ENCODE peak calls at places on chromosomes 6 and 20, in seven cellular contexts. One of them, this sample, is unnamed. For H3K4me1, the result is how much of the 10 kb centered on the place peaks cover.

GRCh38 chr20:23399568-23400241 is 21.6 kb downstream of the NAPB start:
- DNase-seq in effector memory CD4-positive, alpha-beta T cell: no peak
- DNase-seq in OCI-LY7: no peak
- DNase-seq in aorta: no peak
- DNase-seq in lung: peak
- DNase-seq in SJCRH30: no peak
- DNase-seq in vagina: no peak
- DNase-seq in this sample: peak

GRCh38 chr20:11799131-11799800 is 118.4 kb upstream of the BTBD3 start:
- DNase-seq in effector memory CD4-positive, alpha-beta T cell: no peak
- DNase-seq in OCI-LY7: no peak
- DNase-seq in aorta: no peak
- DNase-seq in lung: no peak
- DNase-seq in SJCRH30: no peak
- DNase-seq in vagina: no peak
- DNase-seq in this sample: no peak

GRCh38 chr6:170031096-170031471 is 259.8 kb downstream of the DLL1 start:
- DNase-seq in effector memory CD4-positive, alpha-beta T cell: no peak
- DNase-seq in OCI-LY7: no peak
- DNase-seq in aorta: peak
- DNase-seq in lung: peak
- DNase-seq in SJCRH30: no peak
- DNase-seq in vagina: no peak
- DNase-seq in this sample: no peak

GRCh38 chr6:116409756-116410155 is 39.0 kb downstream of the DSE start:
- DNase-seq in effector memory CD4-positive, alpha-beta T cell: no peak
- DNase-seq in OCI-LY7: peak
- DNase-seq in aorta: no peak
- DNase-seq in lung: no peak
- DNase-seq in SJCRH30: no peak
- DNase-seq in vagina: no peak
- DNase-seq in this sample: no peak

GRCh38 chr6:170062209-170062903 is 228.5 kb downstream of the DLL1 start:
- DNase-seq in effector memory CD4-positive, alpha-beta T cell: no peak
- DNase-seq in OCI-LY7: no peak
- DNase-seq in aorta: peak
- DNase-seq in lung: no peak
- DNase-seq in SJCRH30: no peak
- DNase-seq in vagina: no peak
- DNase-seq in this sample: no peak

GRCh38 chr6:13404115-13404891 is 76.0 kb upstream of the TBC1D7 start:
- DNase-seq in effector memory CD4-positive, alpha-beta T cell: no peak
- DNase-seq in OCI-LY7: no peak
- DNase-seq in aorta: no peak
- DNase-seq in lung: no peak
- DNase-seq in SJCRH30: no peak
- DNase-seq in vagina: no peak
- DNase-seq in this sample: peak

GRCh38 chr6:169803291-169803811 is 51.9 kb downstream of the ERMARD start:
- DNase-seq in effector memory CD4-positive, alpha-beta T cell: no peak
- DNase-seq in OCI-LY7: peak
- DNase-seq in aorta: no peak
- DNase-seq in lung: peak
- DNase-seq in SJCRH30: no peak
- DNase-seq in vagina: peak
- DNase-seq in this sample: no peak

GRCh38 chr6:169782966-169783760 is 31.7 kb downstream of the ERMARD start:
- DNase-seq in effector memory CD4-positive, alpha-beta T cell: no peak
- DNase-seq in OCI-LY7: no peak
- DNase-seq in aorta: no peak
- DNase-seq in lung: no peak
- DNase-seq in SJCRH30: no peak
- DNase-seq in vagina: peak
- DNase-seq in this sample: no peak

GRCh38 chr6:142685852-142686718 is 258.9 kb downstream of the HIVEP2 start:
- DNase-seq in effector memory CD4-positive, alpha-beta T cell: no peak
- DNase-seq in OCI-LY7: no peak
- DNase-seq in aorta: no peak
- DNase-seq in lung: no peak
- DNase-seq in SJCRH30: no peak
- DNase-seq in vagina: no peak
- DNase-seq in this sample: no peak

GRCh38 chr6:75143186-75143585 is 62.7 kb downstream of the COL12A1 start:
- DNase-seq in effector memory CD4-positive, alpha-beta T cell: no peak
- DNase-seq in OCI-LY7: no peak
- DNase-seq in aorta: no peak
- DNase-seq in lung: no peak
- DNase-seq in SJCRH30: no peak
- DNase-seq in vagina: no peak
- DNase-seq in this sample: no peak

GRCh38 chr20:39092733-39093410 is 130.7 kb downstream of the DHX35 start:
- DNase-seq in effector memory CD4-positive, alpha-beta T cell: no peak
- DNase-seq in OCI-LY7: no peak
- DNase-seq in aorta: no peak
- DNase-seq in lung: no peak
- DNase-seq in SJCRH30: no peak
- DNase-seq in vagina: no peak
- DNase-seq in this sample: no peak

GRCh38 chr6:133787859-133788505 is 100.9 kb upstream of the TCF21 start:
- DNase-seq in effector memory CD4-positive, alpha-beta T cell: no peak
- DNase-seq in OCI-LY7: no peak
- DNase-seq in aorta: no peak
- DNase-seq in lung: no peak
- DNase-seq in SJCRH30: no peak
- DNase-seq in vagina: no peak
- DNase-seq in this sample: no peak

GRCh38 chr6:134520181-134521115 is 202.5 kb upstream of the SGK1 start:
- DNase-seq in effector memory CD4-positive, alpha-beta T cell: no peak
- DNase-seq in OCI-LY7: no peak
- DNase-seq in aorta: no peak
- DNase-seq in lung: no peak
- DNase-seq in SJCRH30: no peak
- DNase-seq in vagina: no peak
- DNase-seq in this sample: peak

GRCh38 chr20:11144114-11144513 is 470.3 kb upstream of the JAG1 start:
- DNase-seq in effector memory CD4-positive, alpha-beta T cell: no peak
- DNase-seq in OCI-LY7: no peak
- DNase-seq in aorta: no peak
- DNase-seq in lung: no peak
- DNase-seq in SJCRH30: no peak
- DNase-seq in vagina: no peak
- DNase-seq in this sample: peak

GRCh38 chr20:64093013-64093503 is 8.9 kb upstream of the LKAAEAR1 start:
- DNase-seq in effector memory CD4-positive, alpha-beta T cell: no peak
- DNase-seq in OCI-LY7: no peak
- DNase-seq in aorta: no peak
- DNase-seq in lung: no peak
- DNase-seq in SJCRH30: no peak
- DNase-seq in vagina: no peak
- DNase-seq in this sample: no peak

GRCh38 chr20:12152996-12153395 is 235.3 kb downstream of the BTBD3 start:
- DNase-seq in effector memory CD4-positive, alpha-beta T cell: no peak
- DNase-seq in OCI-LY7: no peak
- DNase-seq in aorta: no peak
- DNase-seq in lung: no peak
- DNase-seq in SJCRH30: no peak
- DNase-seq in vagina: no peak
- DNase-seq in this sample: peak

GRCh38 chr20:48187891-48188290 is 402.6 kb upstream of the SULF2 start:
- DNase-seq in effector memory CD4-positive, alpha-beta T cell: no peak
- DNase-seq in OCI-LY7: no peak
- DNase-seq in aorta: peak
- DNase-seq in lung: no peak
- DNase-seq in SJCRH30: no peak
- DNase-seq in vagina: no peak
- DNase-seq in this sample: no peak

GRCh38 chr6:157585274-157586087 is 204.5 kb downstream of the ZDHHC14 start:
- DNase-seq in effector memory CD4-positive, alpha-beta T cell: no peak
- DNase-seq in OCI-LY7: no peak
- DNase-seq in aorta: no peak
- DNase-seq in lung: no peak
- DNase-seq in SJCRH30: no peak
- DNase-seq in vagina: no peak
- DNase-seq in this sample: no peak

GRCh38 chr6:33248643-33248931 is 23.1 kb downstream of the VPS52 start:
- DNase-seq in effector memory CD4-positive, alpha-beta T cell: peak
- DNase-seq in OCI-LY7: no peak
- DNase-seq in aorta: no peak
- DNase-seq in lung: peak
- DNase-seq in SJCRH30: no peak
- DNase-seq in vagina: no peak
- DNase-seq in this sample: no peak

GRCh38 chr6:95383878-95384277 is 193.5 kb upstream of the MANEA start:
- DNase-seq in effector memory CD4-positive, alpha-beta T cell: no peak
- DNase-seq in OCI-LY7: no peak
- DNase-seq in aorta: no peak
- DNase-seq in lung: no peak
- DNase-seq in SJCRH30: no peak
- DNase-seq in vagina: no peak
- DNase-seq in this sample: no peak

GRCh38 chr20:528923-529594 is 14.5 kb downstream of the CSNK2A1 start:
- DNase-seq in effector memory CD4-positive, alpha-beta T cell: no peak
- DNase-seq in OCI-LY7: no peak
- DNase-seq in aorta: no peak
- DNase-seq in lung: no peak
- DNase-seq in SJCRH30: no peak
- DNase-seq in vagina: no peak
- DNase-seq in this sample: peak

GRCh38 chr6:101545171-101545570 is 151.7 kb downstream of the GRIK2 start:
- DNase-seq in effector memory CD4-positive, alpha-beta T cell: no peak
- DNase-seq in OCI-LY7: no peak
- DNase-seq in aorta: no peak
- DNase-seq in lung: no peak
- DNase-seq in SJCRH30: no peak
- DNase-seq in vagina: no peak
- DNase-seq in this sample: no peak

GRCh38 chr20:32473231-32474008 is 111.7 kb downstream of the NOL4L start:
- DNase-seq in effector memory CD4-positive, alpha-beta T cell: no peak
- DNase-seq in OCI-LY7: no peak
- DNase-seq in aorta: no peak
- DNase-seq in lung: no peak
- DNase-seq in SJCRH30: no peak
- DNase-seq in vagina: no peak
- DNase-seq in this sample: no peak

GRCh38 chr6:72819609-72820008 is 197.7 kb downstream of the KCNQ5 start:
- DNase-seq in effector memory CD4-positive, alpha-beta T cell: no peak
- DNase-seq in OCI-LY7: no peak
- DNase-seq in aorta: no peak
- DNase-seq in lung: no peak
- DNase-seq in SJCRH30: no peak
- DNase-seq in vagina: no peak
- DNase-seq in this sample: peak
- H3K4me1 ChIP-seq in effector memory CD4-positive, alpha-beta T cell: under half
- H3K4me1 ChIP-seq in OCI-LY7: under half
- H3K4me1 ChIP-seq in aorta: under half
- H3K4me1 ChIP-seq in lung: under half
- H3K4me1 ChIP-seq in SJCRH30: under half
- H3K4me1 ChIP-seq in vagina: under half
- H3K4me1 ChIP-seq in this sample: under half

GRCh38 chr6:44228433-44228832 is 5.0 kb downstream of the SLC29A1 start:
- DNase-seq in effector memory CD4-positive, alpha-beta T cell: no peak
- DNase-seq in OCI-LY7: no peak
- DNase-seq in aorta: no peak
- DNase-seq in lung: no peak
- DNase-seq in SJCRH30: no peak
- DNase-seq in vagina: no peak
- DNase-seq in this sample: no peak
- H3K4me1 ChIP-seq in effector memory CD4-positive, alpha-beta T cell: under half
- H3K4me1 ChIP-seq in OCI-LY7: under half
- H3K4me1 ChIP-seq in aorta: under half
- H3K4me1 ChIP-seq in lung: under half
- H3K4me1 ChIP-seq in SJCRH30: under half
- H3K4me1 ChIP-seq in vagina: under half
- H3K4me1 ChIP-seq in this sample: half or more

GRCh38 chr20:19781235-19781634 is 23.2 kb downstream of the RIN2 start:
- DNase-seq in effector memory CD4-positive, alpha-beta T cell: no peak
- DNase-seq in OCI-LY7: no peak
- DNase-seq in aorta: no peak
- DNase-seq in lung: no peak
- DNase-seq in SJCRH30: no peak
- DNase-seq in vagina: no peak
- DNase-seq in this sample: no peak
- H3K4me1 ChIP-seq in effector memory CD4-positive, alpha-beta T cell: under half
- H3K4me1 ChIP-seq in OCI-LY7: under half
- H3K4me1 ChIP-seq in aorta: under half
- H3K4me1 ChIP-seq in lung: under half
- H3K4me1 ChIP-seq in SJCRH30: under half
- H3K4me1 ChIP-seq in vagina: half or more
- H3K4me1 ChIP-seq in this sample: under half

GRCh38 chr20:61262514-61262913 is 10.5 kb downstream of the CDH4 start:
- DNase-seq in effector memory CD4-positive, alpha-beta T cell: no peak
- DNase-seq in OCI-LY7: no peak
- DNase-seq in aorta: no peak
- DNase-seq in lung: no peak
- DNase-seq in SJCRH30: no peak
- DNase-seq in vagina: no peak
- DNase-seq in this sample: no peak
- H3K4me1 ChIP-seq in effector memory CD4-positive, alpha-beta T cell: under half
- H3K4me1 ChIP-seq in OCI-LY7: under half
- H3K4me1 ChIP-seq in aorta: under half
- H3K4me1 ChIP-seq in lung: under half
- H3K4me1 ChIP-seq in SJCRH30: under half
- H3K4me1 ChIP-seq in vagina: under half
- H3K4me1 ChIP-seq in this sample: under half